ENCODE peak calls at places on chromosomes 4 and X, in seven cellular contexts. P is cardiac muscle cell, T is AG04450, Q is right atrium auricular region, I is dorsolateral prefrontal cortex, J is BE2C, S is pancreas. L is an unnamed sample. For H3K27me3, the result is how much of the 10 kb centered on the place peaks cover.

GRCh38 chr4:88143504-88143903 is 14.9 kb downstream of the ABCG2 start:
- DNase-seq in P (no peak), T (peak), Q (no peak), I (no peak), J (no peak), S (no peak), L (peak)

GRCh38 chrX:1207496-1208025 is 4.9 kb downstream of the CRLF2 start:
- DNase-seq in P (no peak), T (no peak), Q (no peak), I (no peak), J (no peak), S (no peak), L (no peak)

GRCh38 chrX:69093960-69094935 is 71.0 kb downstream of the PJA1 start:
- DNase-seq in P (peak), T (no peak), Q (no peak), I (no peak), J (peak), S (peak), L (no peak)

GRCh38 chr4:59729321-59729720 is 1470.8 kb upstream of the ADGRL3 start:
- DNase-seq in P (no peak), T (no peak), Q (no peak), I (no peak), J (no peak), S (no peak), L (no peak)

GRCh38 chr4:125780159-125780558 is 465.4 kb downstream of the FAT4 start:
- DNase-seq in P (no peak), T (peak), Q (no peak), I (no peak), J (no peak), S (no peak), L (no peak)

GRCh38 chr4:75555294-75556164 is at the start of gene ODAPH:
- DNase-seq in P (no peak), T (no peak), Q (no peak), I (no peak), J (no peak), S (no peak), L (peak)

GRCh38 chr4:24816797-24817196 is 21.4 kb downstream of the SOD3 start:
- DNase-seq in P (no peak), T (no peak), Q (no peak), I (no peak), J (no peak), S (no peak), L (no peak)

GRCh38 chr4:148065069-148065468 is 333.2 kb downstream of the ARHGAP10 start:
- DNase-seq in P (no peak), T (peak), Q (no peak), I (no peak), J (no peak), S (no peak), L (no peak)

GRCh38 chr4:182835006-182835740 is 82.0 kb downstream of the DCTD start:
- DNase-seq in P (no peak), T (no peak), Q (no peak), I (no peak), J (no peak), S (no peak), L (no peak)

GRCh38 chr4:152408514-152409327 is 127.2 kb downstream of the FBXW7 start:
- DNase-seq in P (peak), T (no peak), Q (no peak), I (no peak), J (no peak), S (no peak), L (peak)

GRCh38 chrX:98480606-98481005 is 1596.9 kb downstream of the RPA4 start:
- DNase-seq in P (no peak), T (no peak), Q (no peak), I (no peak), J (no peak), S (no peak), L (no peak)

GRCh38 chr4:155687380-155687982 is 20.8 kb downstream of the GUCY1A1 start:
- DNase-seq in P (no peak), T (no peak), Q (no peak), I (no peak), J (peak), S (no peak), L (no peak)

GRCh38 chrX:132367314-132367713 is 121.5 kb downstream of the MBNL3 start:
- DNase-seq in P (no peak), T (no peak), Q (no peak), I (no peak), J (no peak), S (no peak), L (no peak)

GRCh38 chr4:99736846-99737245 is 79.2 kb upstream of the C4orf54 start:
- DNase-seq in P (no peak), T (no peak), Q (no peak), I (no peak), J (no peak), S (peak), L (no peak)

GRCh38 chrX:148567229-148567628 is 66.8 kb downstream of the AFF2 start:
- DNase-seq in P (peak), T (no peak), Q (no peak), I (no peak), J (no peak), S (no peak), L (peak)

GRCh38 chr4:8127051-8127798 is 31.4 kb downstream of the ABLIM2 start:
- DNase-seq in P (no peak), T (no peak), Q (no peak), I (no peak), J (no peak), S (no peak), L (no peak)

GRCh38 chr4:54281060-54281781 is 52.1 kb downstream of the PDGFRA start:
- DNase-seq in P (no peak), T (peak), Q (peak), I (no peak), J (no peak), S (peak), L (no peak)

GRCh38 chr4:65023877-65024670 is 614.8 kb upstream of the TECRL start:
- DNase-seq in P (no peak), T (no peak), Q (no peak), I (no peak), J (peak), S (no peak), L (no peak)

GRCh38 chrX:17737707-17738001 is 361 bp downstream of the SCML1 start:
- DNase-seq in P (no peak), T (no peak), Q (no peak), I (no peak), J (no peak), S (no peak), L (no peak)

GRCh38 chrX:85922821-85923220 is 124.5 kb downstream of the CHM start:
- DNase-seq in P (no peak), T (peak), Q (no peak), I (no peak), J (no peak), S (no peak), L (peak)

GRCh38 chr4:94472056-94472826 is 20.5 kb downstream of the PDLIM5 start:
- DNase-seq in P (no peak), T (no peak), Q (no peak), I (no peak), J (no peak), S (no peak), L (no peak)

GRCh38 chr4:94354474-94354896 is 11.8 kb upstream of the HPGDS start:
- DNase-seq in P (no peak), T (no peak), Q (no peak), I (no peak), J (no peak), S (no peak), L (no peak)

GRCh38 chrX:103607385-103608304 is at the start of gene TCEAL3:
- DNase-seq in P (peak), T (no peak), Q (no peak), I (peak), J (peak), S (peak), L (no peak)

GRCh38 chrX:341541-342101 is 23.0 kb upstream of the GTPBP6 start:
- DNase-seq in P (no peak), T (no peak), Q (no peak), I (no peak), J (no peak), S (no peak), L (no peak)

GRCh38 chr4:93827272-93827947 is 1.1 kb upstream of the ATOH1 start:
- DNase-seq in P (peak), T (no peak), Q (no peak), I (no peak), J (no peak), S (no peak), L (no peak)

GRCh38 chrX:148501121-148502066 is 977 bp downstream of the AFF2 start:
- DNase-seq in P (peak), T (no peak), Q (no peak), I (no peak), J (no peak), S (no peak), L (no peak)

GRCh38 chr4:99642725-99643489 is 14.7 kb downstream of the C4orf54 start:
- DNase-seq in P (no peak), T (no peak), Q (peak), I (no peak), J (no peak), S (peak), L (no peak)

GRCh38 chr4:17030543-17030942 is 132.1 kb upstream of the LDB2 start:
- DNase-seq in P (no peak), T (peak), Q (no peak), I (no peak), J (no peak), S (no peak), L (peak)

GRCh38 chr4:55819634-55820033 is at the start of gene EXOC1L:
- DNase-seq in P (peak), T (no peak), Q (peak), I (no peak), J (peak), S (no peak), L (no peak)

GRCh38 chr4:165398570-165398969 is 19.8 kb downstream of the CPE start:
- DNase-seq in P (peak), T (no peak), Q (no peak), I (no peak), J (no peak), S (peak), L (peak)

GRCh38 chr4:168511780-168512467 is 15.1 kb downstream of the PALLD start:
- DNase-seq in P (no peak), T (no peak), Q (no peak), I (no peak), J (no peak), S (no peak), L (no peak)

GRCh38 chr4:170853422-170854021 is 763.8 kb upstream of the AADAT start:
- DNase-seq in P (peak), T (no peak), Q (no peak), I (peak), J (peak), S (peak), L (no peak)

GRCh38 chr4:8346838-8347605 is 77.5 kb downstream of the HTRA3 start:
- DNase-seq in P (no peak), T (no peak), Q (no peak), I (peak), J (no peak), S (no peak), L (no peak)

GRCh38 chr4:183945741-183946140 is 40.6 kb downstream of the STOX2 start:
- DNase-seq in P (no peak), T (no peak), Q (no peak), I (no peak), J (no peak), S (no peak), L (no peak)

GRCh38 chrX:110086916-110087484 is 84.1 kb downstream of the TMEM164 start:
- DNase-seq in P (no peak), T (peak), Q (no peak), I (no peak), J (no peak), S (no peak), L (peak)

GRCh38 chr4:105895324-105895608 is at the start of gene NPNT:
- DNase-seq in P (peak), T (no peak), Q (no peak), I (no peak), J (peak), S (peak), L (no peak)

DNA sequence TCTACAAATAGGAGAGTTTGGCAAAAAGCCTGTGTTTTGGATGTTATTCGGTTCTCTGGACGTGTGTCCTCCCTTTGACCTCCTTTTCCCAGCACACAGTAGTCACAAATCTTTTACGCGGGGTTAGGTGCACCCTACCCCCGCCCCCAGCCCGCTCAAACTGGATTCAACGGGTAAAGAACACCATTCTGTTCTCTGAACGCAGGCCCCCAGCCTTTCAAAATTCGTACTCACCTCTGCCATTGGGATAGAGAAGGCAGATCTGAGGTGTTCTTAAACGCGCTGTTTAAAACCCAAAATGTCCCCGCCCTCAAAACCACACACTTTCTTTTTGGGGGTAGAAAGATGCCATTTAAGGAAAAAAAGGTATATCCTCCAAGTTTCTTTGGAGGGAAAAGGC is 2.7 kb downstream of the LEF1 start:
- DNase-seq in P (no peak), T (no peak), Q (no peak), I (no peak), J (no peak), S (no peak), L (no peak)
- H3K4me3 ChIP-seq in P (peak), T (no peak), Q (no peak), I (peak), J (no peak), S (no peak), L (peak)

GRCh38 chr4:114879916-114880315 is 233.5 kb downstream of the NDST4 start:
- DNase-seq in P (no peak), T (no peak), Q (no peak), I (no peak), J (no peak), S (no peak), L (no peak)
- TF ChIP-seq CTCF in P (no peak), T (no peak), Q (no peak), I (no peak), J (no peak), S (no peak), L (no peak)

DNA sequence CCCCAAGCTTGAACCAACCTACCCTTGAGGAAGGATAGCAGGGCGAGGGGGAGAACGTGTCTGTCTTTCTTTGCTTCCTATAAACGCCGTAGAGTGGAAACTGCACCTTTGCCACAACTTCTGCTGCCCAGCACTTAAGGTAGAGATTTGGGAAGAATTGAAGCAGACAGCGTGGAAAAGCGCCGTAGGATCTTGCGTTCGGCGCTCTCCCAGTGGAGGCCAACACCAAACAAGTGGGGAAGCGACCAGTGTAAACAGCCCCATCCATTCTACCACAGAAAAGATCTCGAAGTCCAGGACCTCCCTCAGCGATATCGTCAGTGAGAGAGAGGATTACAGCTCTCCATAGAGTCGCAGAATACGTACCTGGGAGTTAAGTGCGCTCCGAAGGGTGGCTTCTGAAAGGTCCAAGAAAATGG is 3.9 kb upstream of the NKX6-1 start:
- DNase-seq in P (no peak), T (no peak), Q (no peak), I (no peak), J (no peak), S (no peak), L (no peak)
- H3K27me3 ChIP-seq in P (half or more), T (half or more), Q (half or more), I (under half), J (under half), S (under half), L (half or more)

GRCh38 chr4:1194028-1194900 is 21.9 kb upstream of the SPON2 start:
- DNase-seq in P (no peak), T (no peak), Q (peak), I (peak), J (peak), S (no peak), L (no peak)
- H3K4me3 ChIP-seq in P (no peak), T (no peak), Q (no peak), I (peak), J (peak), S (no peak), L (no peak)

DNA sequence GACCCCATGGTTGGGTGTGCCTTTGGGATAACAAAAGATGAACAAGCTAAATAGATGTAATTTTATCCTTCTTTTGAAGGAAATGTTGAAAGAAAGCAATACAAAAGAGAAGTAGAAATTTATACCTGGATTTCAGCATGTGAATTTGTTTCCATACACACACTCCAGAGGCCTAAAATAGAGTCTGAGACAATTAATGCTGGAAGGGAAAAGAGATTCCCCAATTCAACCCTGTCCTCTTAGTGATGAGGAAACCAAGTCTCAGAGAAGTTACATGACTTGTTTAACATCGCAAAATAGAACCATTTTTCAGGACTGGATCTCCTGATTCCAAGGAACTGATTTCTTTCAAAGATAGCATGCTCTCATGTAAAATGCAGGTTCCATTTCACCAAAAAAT is 37.3 kb upstream of the MYOZ2 start:
- DNase-seq in P (no peak), T (no peak), Q (no peak), I (no peak), J (no peak), S (no peak), L (no peak)
- TF ChIP-seq CTCF in P (no peak), T (no peak), Q (no peak), I (no peak), J (no peak), S (no peak), L (no peak)

GRCh38 chr4:74038161-74039064 is at the start of gene CXCL3:
- DNase-seq in P (peak), T (no peak), Q (peak), I (peak), J (peak), S (peak), L (no peak)

GRCh38 chr4:74037076-74037475 is 1.4 kb downstream of the CXCL3 start:
- DNase-seq in P (no peak), T (no peak), Q (no peak), I (no peak), J (no peak), S (no peak), L (no peak)

GRCh38 chr4:74041418-74041817 is 2.9 kb upstream of the CXCL3 start:
- DNase-seq in P (no peak), T (no peak), Q (no peak), I (no peak), J (no peak), S (no peak), L (no peak)

GRCh38 chr4:74042681-74043080 is 4.2 kb upstream of the CXCL3 start:
- DNase-seq in P (no peak), T (no peak), Q (no peak), I (no peak), J (no peak), S (peak), L (no peak)

DNA sequence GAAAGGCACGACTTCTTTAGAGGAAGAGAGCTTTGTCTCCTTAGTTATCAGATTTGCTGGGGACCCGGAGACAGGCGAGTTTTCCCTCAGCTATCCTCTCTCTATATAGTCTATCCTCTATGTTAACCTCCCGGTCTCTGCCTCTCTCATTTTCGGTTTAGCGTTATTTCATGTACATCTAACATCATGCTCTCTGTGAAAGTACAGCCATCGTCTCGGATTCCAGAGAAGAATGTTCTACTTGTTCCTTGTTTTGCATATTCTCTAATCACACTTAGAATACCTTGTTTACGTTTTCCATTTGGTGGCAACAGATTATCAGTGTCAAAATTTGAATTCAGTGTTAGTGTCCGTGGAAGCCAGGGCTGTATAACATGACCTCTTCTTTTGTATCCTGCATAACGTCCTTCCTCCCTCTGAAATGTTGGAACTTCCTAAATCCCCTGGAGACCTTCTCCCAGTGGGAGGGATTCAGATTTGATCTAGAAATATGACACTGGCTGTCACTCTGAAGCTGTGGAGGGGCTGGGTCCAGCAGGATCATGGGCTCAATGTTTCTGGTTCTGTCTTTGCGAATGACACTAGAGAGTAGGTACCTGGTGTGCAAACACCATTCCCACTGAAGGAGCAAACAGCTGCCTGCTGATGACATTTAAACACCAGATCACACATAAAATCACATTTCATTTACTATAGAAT is 725 bp upstream of the CXCL3 start:
- DNase-seq in P (no peak), T (no peak), Q (no peak), I (no peak), J (peak), S (no peak), L (no peak)
- H3K27me3 ChIP-seq in P (under half), T (under half), Q (under half), I (under half), J (under half), S (under half), L (under half)

GRCh38 chrX:77622672-77623071 is 163.3 kb downstream of the ATRX start:
- DNase-seq in P (no peak), T (no peak), Q (no peak), I (no peak), J (no peak), S (no peak), L (no peak)
- H3K4me3 ChIP-seq in P (no peak), T (no peak), Q (no peak), I (no peak), J (no peak), S (no peak), L (no peak)

DNA sequence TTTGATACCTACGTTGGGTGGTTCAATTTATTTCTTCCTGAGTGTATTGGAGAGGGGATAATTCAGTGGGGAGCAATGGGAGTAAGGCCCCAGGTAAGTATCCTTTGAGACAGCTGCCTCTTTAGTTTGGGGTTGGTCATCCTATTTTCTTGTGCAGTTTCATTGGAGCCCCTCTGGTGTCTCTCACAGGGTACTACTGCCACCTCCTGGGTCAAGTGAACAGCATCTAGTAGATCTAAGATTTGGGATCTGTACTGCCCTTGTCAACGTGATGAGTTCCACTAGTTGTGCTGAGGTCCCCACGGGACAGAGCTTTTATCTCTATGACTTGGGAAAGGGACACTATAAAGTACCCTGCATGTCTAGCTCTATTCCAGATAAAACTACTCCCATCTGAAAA is 80.6 kb downstream of the PBDC1 start:
- DNase-seq in P (peak), T (peak), Q (no peak), I (no peak), J (peak), S (no peak), L (no peak)
- TF ChIP-seq CTCF in P (peak), T (peak), Q (no peak), I (peak), J (peak), S (no peak), L (peak)

GRCh38 chrX:40150503-40150902 is 52.7 kb upstream of the BCOR start:
- DNase-seq in P (no peak), T (no peak), Q (no peak), I (no peak), J (no peak), S (no peak), L (no peak)
- H3K27me3 ChIP-seq in P (under half), T (under half), Q (under half), I (under half), J (under half), S (under half), L (half or more)